ENCODE peak calls at places on chromosomes 4 and X, in four cellular contexts. I is K562, N is GM12878, O is HepG2. V is an unnamed sample.

GRCh38 chr4:55393461-55394320 is 2.1 kb upstream of the TMEM165 start:
- DNase-seq in N (no peak), O (no peak), I (no peak), V (no peak)

GRCh38 chr4:168634276-168634802 is 137.5 kb downstream of the PALLD start:
- DNase-seq in N (no peak), I (no peak), O (no peak), V (no peak)

GRCh38 chrX:4841216-4841745 is 1127.8 kb upstream of the PRKX start:
- DNase-seq in N (no peak), I (no peak), O (no peak), V (no peak)

GRCh38 chr4:168630445-168631187 is 133.8 kb downstream of the PALLD start:
- DNase-seq in I (no peak), N (no peak), O (no peak), V (peak)

GRCh38 chrX:24333371-24333770 is 19.5 kb upstream of the SUPT20HL2 start:
- DNase-seq in N (no peak), I (no peak), O (no peak), V (no peak)

GRCh38 chr4:158161561-158162354 is 11.1 kb downstream of the GASK1B start:
- DNase-seq in O (no peak), I (no peak), N (no peak), V (peak)

GRCh38 chr4:13529130-13529919 is 15.0 kb downstream of the NKX3-2 start:
- DNase-seq in O (no peak), I (no peak), N (no peak), V (no peak)

GRCh38 chr4:115629270-115629669 is 515.9 kb upstream of the NDST4 start:
- DNase-seq in N (no peak), O (no peak), I (no peak), V (no peak)

GRCh38 chr4:135267148-135267878 is 1065.7 kb upstream of the PABPC4L start:
- DNase-seq in N (no peak), O (no peak), I (no peak), V (no peak)

GRCh38 chr4:76639292-76639691 is 204.3 kb downstream of the SHROOM3 start:
- DNase-seq in N (no peak), I (no peak), O (no peak), V (no peak)

GRCh38 chr4:84632092-84632491 is 49.2 kb downstream of the CDS1 start:
- DNase-seq in N (no peak), I (no peak), O (no peak), V (no peak)

GRCh38 chrX:53440631-53441517 is 6.7 kb upstream of the HSD17B10 start:
- DNase-seq in O (peak), I (no peak), N (no peak), V (peak)

GRCh38 chr4:168694669-168695068 is 197.8 kb downstream of the PALLD start:
- DNase-seq in I (no peak), O (no peak), N (no peak), V (no peak)

GRCh38 chr4:10917475-10918103 is 233.0 kb upstream of the CLNK start:
- DNase-seq in I (no peak), N (no peak), O (no peak), V (no peak)

GRCh38 chrX:8868906-8869305 is 67.7 kb upstream of the FAM9A start:
- DNase-seq in N (no peak), O (no peak), I (no peak), V (no peak)

GRCh38 chr4:154559141-154559841 is 3.5 kb upstream of the FGB start:
- DNase-seq in O (peak), I (peak), N (no peak), V (peak)

GRCh38 chrX:25389276-25389675 is 373.5 kb upstream of the ARX start:
- DNase-seq in I (no peak), N (no peak), O (no peak), V (no peak)
- TF ChIP-seq CHD4 in I (no peak), N (no peak), O (no peak), V (no peak)

GRCh38 chrX:71493111-71493613 is 39.7 kb upstream of the OGT start:
- DNase-seq in O (peak), I (no peak), N (no peak), V (no peak)
- TF ChIP-seq ESRRA in O (no peak), I (no peak), N (no peak), V (no peak)

GRCh38 chrX:1322393-1322792 is 14.2 kb upstream of the IL3RA start:
- DNase-seq in I (no peak), O (no peak), N (no peak), V (no peak)

GRCh38 chrX:1325515-1326116 is 11.0 kb upstream of the IL3RA start:
- DNase-seq in I (no peak), N (no peak), O (no peak), V (no peak)

GRCh38 chrX:1327651-1328304 is 8.8 kb upstream of the IL3RA start:
- DNase-seq in N (peak), O (no peak), I (no peak), V (no peak)

GRCh38 chrX:1321689-1322088 is 14.9 kb upstream of the IL3RA start:
- DNase-seq in N (no peak), O (no peak), I (no peak), V (no peak)

GRCh38 chrX:1323315-1323714 is 13.3 kb upstream of the IL3RA start:
- DNase-seq in I (peak), O (peak), N (peak), V (peak)
- TF ChIP-seq CTCF in I (peak), O (peak), N (peak), V (peak)

DNA sequence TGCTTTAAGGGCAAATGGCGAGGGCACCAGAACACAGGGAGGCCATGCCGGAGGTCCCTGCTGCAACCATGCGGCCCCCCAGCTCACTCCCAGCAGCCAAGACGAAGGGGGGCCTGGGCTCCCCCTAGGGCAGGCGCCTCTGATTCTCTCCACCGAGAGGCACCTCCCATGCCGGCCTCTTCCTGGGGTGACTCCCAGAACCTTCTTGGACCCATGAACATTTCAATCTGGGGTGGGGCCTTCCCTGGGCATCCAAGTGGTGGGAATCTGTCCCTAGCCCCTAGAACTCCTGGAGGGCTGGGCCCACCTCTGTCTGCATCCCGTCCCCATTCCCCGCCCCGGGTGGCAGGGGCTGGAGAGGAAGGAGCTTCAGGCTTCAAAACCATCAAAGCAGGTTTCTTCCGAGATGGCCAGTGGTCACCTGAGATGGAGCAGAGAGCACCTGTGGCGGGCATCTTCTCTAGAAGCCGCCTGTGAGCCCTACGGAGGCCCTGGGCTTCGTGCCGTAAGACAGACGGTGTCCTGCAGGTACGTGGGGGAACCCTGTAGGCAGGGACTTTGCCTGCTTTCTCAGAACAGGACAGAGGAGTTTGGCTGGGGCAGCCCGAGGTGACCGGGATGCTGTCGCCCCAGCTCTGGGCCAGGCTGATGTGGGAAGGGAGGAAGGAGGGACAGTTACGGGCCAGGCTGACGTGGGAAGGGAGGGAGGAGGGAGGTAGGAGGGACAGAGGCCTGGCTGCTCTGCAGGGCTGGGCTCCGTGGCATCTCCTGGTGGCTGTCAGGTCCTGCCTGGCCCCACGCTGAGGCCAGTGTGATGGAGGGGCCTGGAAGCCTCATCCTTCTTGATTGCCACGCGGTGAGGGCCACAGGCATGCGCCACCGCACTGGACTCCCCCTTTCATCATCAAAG is 6.8 kb upstream of the SLC25A6 start:
- DNase-seq in N (no peak), O (no peak), I (no peak), V (no peak)
- TF ChIP-seq CHD4 in N (no peak), O (no peak), I (no peak), V (no peak)

GRCh38 chrX:115531818-115532403 is 29.1 kb upstream of the PLS3 start:
- DNase-seq in N (no peak), O (no peak), I (no peak), V (peak)

GRCh38 chrX:115534383-115534782 is 26.6 kb upstream of the PLS3 start:
- DNase-seq in O (no peak), I (no peak), N (no peak), V (no peak)

GRCh38 chrX:115535421-115535820 is 25.6 kb upstream of the PLS3 start:
- DNase-seq in N (no peak), O (no peak), I (no peak), V (no peak)

GRCh38 chrX:115535844-115536243 is 25.1 kb upstream of the PLS3 start:
- DNase-seq in N (no peak), O (no peak), I (no peak), V (no peak)

DNA sequence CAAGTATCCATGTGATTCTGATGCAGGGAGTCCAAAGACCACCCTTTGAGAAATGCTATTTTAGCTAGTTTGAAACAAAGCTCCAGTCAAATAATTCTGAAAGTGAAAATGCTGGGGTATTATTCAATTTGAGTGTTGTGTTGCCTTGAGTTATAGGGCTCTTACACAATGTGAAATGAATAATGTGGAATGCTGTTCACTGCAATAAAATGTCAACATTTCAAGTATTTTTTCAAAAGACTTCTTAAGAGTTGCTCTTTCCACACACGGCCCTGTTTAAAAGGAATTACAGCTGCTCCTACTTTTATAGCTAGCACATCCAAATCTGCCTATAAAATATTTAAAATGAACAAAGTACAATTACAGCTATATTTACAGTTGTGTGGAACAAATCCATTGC is 27.5 kb upstream of the PLS3 start:
- DNase-seq in I (no peak), O (no peak), N (no peak), V (no peak)
- TF ChIP-seq ESRRA in I (no peak), O (no peak), N (no peak), V (no peak)

GRCh38 chrX:133323450-133323849 is 91.8 kb downstream of the GPC4 start:
- DNase-seq in I (no peak), N (no peak), O (no peak), V (no peak)
- TF ChIP-seq CTCF in I (no peak), N (no peak), O (no peak), V (no peak)

GRCh38 chr4:148270600-148270999 is 171.6 kb downstream of the NR3C2 start:
- DNase-seq in N (no peak), O (no peak), I (no peak), V (no peak)

GRCh38 chr4:148268835-148269234 is 173.4 kb downstream of the NR3C2 start:
- DNase-seq in N (no peak), I (no peak), O (no peak), V (no peak)

GRCh38 chr4:148271166-148271565 is 171.0 kb downstream of the NR3C2 start:
- DNase-seq in N (no peak), O (no peak), I (no peak), V (no peak)

DNA sequence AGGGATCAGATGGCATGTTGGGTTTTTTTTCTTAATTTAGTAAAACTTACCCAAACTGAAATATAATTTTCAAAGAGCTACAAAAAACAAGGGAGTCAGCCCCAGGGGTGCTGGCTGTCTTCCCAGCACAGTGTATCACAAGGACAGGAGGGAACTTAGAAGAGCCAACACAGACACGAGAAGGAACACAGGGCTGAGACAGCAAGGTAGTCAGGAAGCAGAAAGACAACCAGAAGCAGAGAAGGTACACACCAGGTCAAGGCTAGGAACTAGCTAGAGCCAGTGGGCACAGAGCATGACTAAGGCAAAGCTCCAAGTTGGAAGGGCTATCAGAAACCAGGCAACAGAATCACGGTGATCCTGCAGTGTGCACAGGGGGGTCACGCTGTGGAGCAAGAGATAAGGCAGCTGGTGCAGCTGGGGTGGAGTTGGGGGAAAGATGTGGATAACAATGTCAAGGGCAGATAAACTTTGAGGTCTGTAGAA is 168.7 kb downstream of the NR3C2 start:
- DNase-seq in I (no peak), O (no peak), N (no peak), V (no peak)
- TF ChIP-seq CHD4 in I (no peak), O (no peak), N (no peak), V (no peak)

GRCh38 chr4:152206646-152207435 is 329.1 kb downstream of the FBXW7 start:
- DNase-seq in I (no peak), O (no peak), N (no peak), V (no peak)

GRCh38 chr4:152211936-152212675 is 323.8 kb downstream of the FBXW7 start:
- DNase-seq in I (no peak), N (no peak), O (no peak), V (no peak)

GRCh38 chr4:152206185-152206584 is 329.7 kb downstream of the FBXW7 start:
- DNase-seq in I (no peak), O (no peak), N (no peak), V (no peak)

GRCh38 chr4:152209772-152210493 is 326.0 kb downstream of the FBXW7 start:
- DNase-seq in I (no peak), O (no peak), N (peak), V (no peak)
- TF ChIP-seq ESRRA in I (no peak), O (no peak), N (no peak), V (no peak)

GRCh38 chr4:165347647-165348569 is 20.4 kb downstream of the MSMO1 start:
- DNase-seq in O (no peak), I (no peak), N (no peak), V (no peak)

GRCh38 chr4:165343353-165344191 is 16.1 kb downstream of the MSMO1 start:
- DNase-seq in I (no peak), N (no peak), O (peak), V (no peak)

GRCh38 chr4:165351359-165352130 is 24.1 kb downstream of the MSMO1 start:
- DNase-seq in N (no peak), O (peak), I (no peak), V (no peak)

GRCh38 chr4:165345663-165346417 is 18.4 kb downstream of the MSMO1 start:
- DNase-seq in N (no peak), O (no peak), I (no peak), V (no peak)
- TF ChIP-seq CTCF in N (peak), O (peak), I (no peak), V (no peak)

GRCh38 chr4:86960557-86960959 is 25.7 kb downstream of the AFF1 start:
- DNase-seq in N (no peak), O (peak), I (peak), V (no peak)
- TF ChIP-seq CHD4 in N (no peak), O (no peak), I (no peak), V (no peak)